ENCODE peak calls at places on chromosome 16, in ten cellular contexts. One of them, this sample, is unnamed.

GRCh38 chr16:86078121-86078600 is 179.2 kb downstream of the IRF8 start:
- DNase-seq in endothelial cell of umbilical vein: no peak
- DNase-seq in sigmoid colon: peak
- DNase-seq in transverse colon: peak
- DNase-seq in HL-60: no peak
- DNase-seq in vagina: no peak
- DNase-seq in K562: peak
- DNase-seq in Panc1: no peak
- DNase-seq in breast epithelium: peak
- DNase-seq in HCT116: no peak
- DNase-seq in this sample: no peak

GRCh38 chr16:30698816-30699614 is at the start of gene SRCAP:
- DNase-seq in endothelial cell of umbilical vein: peak
- DNase-seq in sigmoid colon: peak
- DNase-seq in transverse colon: peak
- DNase-seq in HL-60: peak
- DNase-seq in vagina: no peak
- DNase-seq in K562: peak
- DNase-seq in Panc1: peak
- DNase-seq in breast epithelium: peak
- DNase-seq in HCT116: peak
- DNase-seq in this sample: peak

GRCh38 chr16:89293276-89294143 is 76.0 kb downstream of the ZNF778 start:
- DNase-seq in endothelial cell of umbilical vein: no peak
- DNase-seq in sigmoid colon: no peak
- DNase-seq in transverse colon: no peak
- DNase-seq in HL-60: no peak
- DNase-seq in vagina: no peak
- DNase-seq in K562: peak
- DNase-seq in Panc1: no peak
- DNase-seq in breast epithelium: no peak
- DNase-seq in HCT116: no peak
- DNase-seq in this sample: no peak

GRCh38 chr16:84308120-84308519 is 13.4 kb downstream of the WFDC1 start:
- DNase-seq in endothelial cell of umbilical vein: peak
- DNase-seq in sigmoid colon: peak
- DNase-seq in transverse colon: peak
- DNase-seq in HL-60: peak
- DNase-seq in vagina: no peak
- DNase-seq in K562: peak
- DNase-seq in Panc1: no peak
- DNase-seq in breast epithelium: no peak
- DNase-seq in HCT116: peak
- DNase-seq in this sample: no peak

GRCh38 chr16:86285938-86286921 is 224.1 kb upstream of the FOXF1 start:
- DNase-seq in endothelial cell of umbilical vein: no peak
- DNase-seq in sigmoid colon: peak
- DNase-seq in transverse colon: no peak
- DNase-seq in HL-60: no peak
- DNase-seq in vagina: no peak
- DNase-seq in K562: no peak
- DNase-seq in Panc1: no peak
- DNase-seq in breast epithelium: no peak
- DNase-seq in HCT116: no peak
- DNase-seq in this sample: no peak

GRCh38 chr16:89922884-89923639 is at the start of gene TUBB3:
- DNase-seq in endothelial cell of umbilical vein: peak
- DNase-seq in sigmoid colon: no peak
- DNase-seq in transverse colon: peak
- DNase-seq in HL-60: no peak
- DNase-seq in vagina: no peak
- DNase-seq in K562: peak
- DNase-seq in Panc1: no peak
- DNase-seq in breast epithelium: no peak
- DNase-seq in HCT116: peak
- DNase-seq in this sample: peak

GRCh38 chr16:80997139-80997798 is 9.4 kb downstream of the CMC2 start:
- DNase-seq in endothelial cell of umbilical vein: peak
- DNase-seq in sigmoid colon: no peak
- DNase-seq in transverse colon: no peak
- DNase-seq in HL-60: no peak
- DNase-seq in vagina: no peak
- DNase-seq in K562: peak
- DNase-seq in Panc1: no peak
- DNase-seq in breast epithelium: no peak
- DNase-seq in HCT116: no peak
- DNase-seq in this sample: no peak

GRCh38 chr16:76164970-76165558 is 112.1 kb upstream of the CNTNAP4 start:
- DNase-seq in endothelial cell of umbilical vein: no peak
- DNase-seq in sigmoid colon: no peak
- DNase-seq in transverse colon: no peak
- DNase-seq in HL-60: no peak
- DNase-seq in vagina: no peak
- DNase-seq in K562: no peak
- DNase-seq in Panc1: no peak
- DNase-seq in breast epithelium: no peak
- DNase-seq in HCT116: no peak
- DNase-seq in this sample: no peak

GRCh38 chr16:87951550-87952538 is 610 bp downstream of the BANP start:
- DNase-seq in endothelial cell of umbilical vein: peak
- DNase-seq in sigmoid colon: no peak
- DNase-seq in transverse colon: peak
- DNase-seq in HL-60: no peak
- DNase-seq in vagina: no peak
- DNase-seq in K562: peak
- DNase-seq in Panc1: no peak
- DNase-seq in breast epithelium: no peak
- DNase-seq in HCT116: no peak
- DNase-seq in this sample: no peak

GRCh38 chr16:28110074-28110473 is 46.6 kb upstream of the GSG1L start:
- DNase-seq in endothelial cell of umbilical vein: no peak
- DNase-seq in sigmoid colon: no peak
- DNase-seq in transverse colon: no peak
- DNase-seq in HL-60: peak
- DNase-seq in vagina: no peak
- DNase-seq in K562: no peak
- DNase-seq in Panc1: no peak
- DNase-seq in breast epithelium: no peak
- DNase-seq in HCT116: no peak
- DNase-seq in this sample: no peak

GRCh38 chr16:2152695-2153506 is 2.7 kb upstream of the TRAF7 start:
- DNase-seq in endothelial cell of umbilical vein: no peak
- DNase-seq in sigmoid colon: no peak
- DNase-seq in transverse colon: peak
- DNase-seq in HL-60: peak
- DNase-seq in vagina: no peak
- DNase-seq in K562: peak
- DNase-seq in Panc1: no peak
- DNase-seq in breast epithelium: no peak
- DNase-seq in HCT116: no peak
- DNase-seq in this sample: no peak

GRCh38 chr16:4416200-4417032 is at the start of gene CORO7:
- DNase-seq in endothelial cell of umbilical vein: peak
- DNase-seq in sigmoid colon: peak
- DNase-seq in transverse colon: peak
- DNase-seq in HL-60: peak
- DNase-seq in vagina: no peak
- DNase-seq in K562: peak
- DNase-seq in Panc1: no peak
- DNase-seq in breast epithelium: peak
- DNase-seq in HCT116: peak
- DNase-seq in this sample: peak
- TF ChIP-seq CTCF in endothelial cell of umbilical vein: no peak
- TF ChIP-seq CTCF in sigmoid colon: no peak
- TF ChIP-seq CTCF in transverse colon: no peak
- TF ChIP-seq CTCF in HL-60: no peak
- TF ChIP-seq CTCF in vagina: no peak
- TF ChIP-seq CTCF in K562: peak
- TF ChIP-seq CTCF in Panc1: no peak
- TF ChIP-seq CTCF in breast epithelium: peak
- TF ChIP-seq CTCF in HCT116: no peak
- TF ChIP-seq CTCF in this sample: no peak

GRCh38 chr16:69327585-69328310 is 2.6 kb downstream of the PDF start:
- DNase-seq in endothelial cell of umbilical vein: no peak
- DNase-seq in sigmoid colon: peak
- DNase-seq in transverse colon: no peak
- DNase-seq in HL-60: no peak
- DNase-seq in vagina: no peak
- DNase-seq in K562: no peak
- DNase-seq in Panc1: no peak
- DNase-seq in breast epithelium: no peak
- DNase-seq in HCT116: no peak
- DNase-seq in this sample: no peak

GRCh38 chr16:69326172-69326873 is 4.1 kb downstream of the PDF start:
- DNase-seq in endothelial cell of umbilical vein: no peak
- DNase-seq in sigmoid colon: no peak
- DNase-seq in transverse colon: peak
- DNase-seq in HL-60: no peak
- DNase-seq in vagina: no peak
- DNase-seq in K562: no peak
- DNase-seq in Panc1: no peak
- DNase-seq in breast epithelium: no peak
- DNase-seq in HCT116: no peak
- DNase-seq in this sample: no peak

GRCh38 chr16:69330286-69331109 is at the start of gene PDF:
- DNase-seq in endothelial cell of umbilical vein: peak
- DNase-seq in sigmoid colon: peak
- DNase-seq in transverse colon: peak
- DNase-seq in HL-60: peak
- DNase-seq in vagina: no peak
- DNase-seq in K562: peak
- DNase-seq in Panc1: no peak
- DNase-seq in breast epithelium: peak
- DNase-seq in HCT116: peak
- DNase-seq in this sample: peak

GRCh38 chr16:69329369-69330285 is 761 bp downstream of the PDF start:
- DNase-seq in endothelial cell of umbilical vein: peak
- DNase-seq in sigmoid colon: peak
- DNase-seq in transverse colon: peak
- DNase-seq in HL-60: no peak
- DNase-seq in vagina: no peak
- DNase-seq in K562: peak
- DNase-seq in Panc1: no peak
- DNase-seq in breast epithelium: no peak
- DNase-seq in HCT116: no peak
- DNase-seq in this sample: no peak

GRCh38 chr16:69328854-69329316 is 1.5 kb downstream of the PDF start:
- DNase-seq in endothelial cell of umbilical vein: peak
- DNase-seq in sigmoid colon: peak
- DNase-seq in transverse colon: no peak
- DNase-seq in HL-60: no peak
- DNase-seq in vagina: no peak
- DNase-seq in K562: no peak
- DNase-seq in Panc1: no peak
- DNase-seq in breast epithelium: no peak
- DNase-seq in HCT116: no peak
- DNase-seq in this sample: no peak
- TF ChIP-seq POLR2AphosphoS5 in endothelial cell of umbilical vein: no peak
- TF ChIP-seq POLR2AphosphoS5 in sigmoid colon: no peak
- TF ChIP-seq POLR2AphosphoS5 in transverse colon: no peak
- TF ChIP-seq POLR2AphosphoS5 in HL-60: no peak
- TF ChIP-seq POLR2AphosphoS5 in vagina: no peak
- TF ChIP-seq POLR2AphosphoS5 in K562: no peak
- TF ChIP-seq POLR2AphosphoS5 in Panc1: no peak
- TF ChIP-seq POLR2AphosphoS5 in breast epithelium: no peak
- TF ChIP-seq POLR2AphosphoS5 in HCT116: peak
- TF ChIP-seq POLR2AphosphoS5 in this sample: no peak

DNA sequence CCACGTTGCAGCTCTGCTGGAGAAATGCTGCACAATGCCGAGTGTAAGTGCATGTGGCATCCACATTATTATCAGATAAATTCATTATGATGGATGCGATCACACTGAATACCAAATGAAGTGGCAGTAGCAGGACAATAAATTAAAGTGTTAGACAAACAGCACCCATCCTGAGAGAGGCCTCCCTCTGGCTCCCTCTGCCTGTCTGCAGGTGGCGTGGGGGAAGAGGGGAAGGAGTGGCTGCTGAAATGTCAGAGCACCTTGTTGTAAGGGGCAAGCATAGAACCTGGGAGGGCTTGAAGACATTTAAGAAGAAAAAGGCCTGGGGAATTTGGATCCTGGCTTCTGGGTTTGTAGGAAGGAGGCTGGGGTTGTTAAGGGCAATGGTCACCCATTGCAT is 324.1 kb downstream of the HAPSTR1 start:
- DNase-seq in endothelial cell of umbilical vein: no peak
- DNase-seq in sigmoid colon: no peak
- DNase-seq in transverse colon: no peak
- DNase-seq in HL-60: no peak
- DNase-seq in vagina: peak
- DNase-seq in K562: peak
- DNase-seq in Panc1: no peak
- DNase-seq in breast epithelium: no peak
- DNase-seq in HCT116: no peak
- DNase-seq in this sample: no peak
- TF ChIP-seq CTCF in endothelial cell of umbilical vein: no peak
- TF ChIP-seq CTCF in sigmoid colon: no peak
- TF ChIP-seq CTCF in transverse colon: no peak
- TF ChIP-seq CTCF in HL-60: no peak
- TF ChIP-seq CTCF in vagina: no peak
- TF ChIP-seq CTCF in K562: no peak
- TF ChIP-seq CTCF in Panc1: no peak
- TF ChIP-seq CTCF in breast epithelium: no peak
- TF ChIP-seq CTCF in HCT116: peak
- TF ChIP-seq CTCF in this sample: no peak

GRCh38 chr16:56938664-56939513 is 6.9 kb downstream of the HERPUD1 start:
- DNase-seq in endothelial cell of umbilical vein: no peak
- DNase-seq in sigmoid colon: peak
- DNase-seq in transverse colon: no peak
- DNase-seq in HL-60: no peak
- DNase-seq in vagina: no peak
- DNase-seq in K562: no peak
- DNase-seq in Panc1: no peak
- DNase-seq in breast epithelium: no peak
- DNase-seq in HCT116: no peak
- DNase-seq in this sample: no peak

GRCh38 chr16:56935201-56935600 is 3.3 kb downstream of the HERPUD1 start:
- DNase-seq in endothelial cell of umbilical vein: no peak
- DNase-seq in sigmoid colon: no peak
- DNase-seq in transverse colon: no peak
- DNase-seq in HL-60: no peak
- DNase-seq in vagina: no peak
- DNase-seq in K562: no peak
- DNase-seq in Panc1: no peak
- DNase-seq in breast epithelium: no peak
- DNase-seq in HCT116: no peak
- DNase-seq in this sample: no peak

GRCh38 chr16:56936950-56937349 is 5.0 kb downstream of the HERPUD1 start:
- DNase-seq in endothelial cell of umbilical vein: no peak
- DNase-seq in sigmoid colon: no peak
- DNase-seq in transverse colon: no peak
- DNase-seq in HL-60: no peak
- DNase-seq in vagina: no peak
- DNase-seq in K562: no peak
- DNase-seq in Panc1: no peak
- DNase-seq in breast epithelium: no peak
- DNase-seq in HCT116: no peak
- DNase-seq in this sample: no peak

GRCh38 chr16:56933828-56934598 is 2.1 kb downstream of the HERPUD1 start:
- DNase-seq in endothelial cell of umbilical vein: no peak
- DNase-seq in sigmoid colon: no peak
- DNase-seq in transverse colon: no peak
- DNase-seq in HL-60: no peak
- DNase-seq in vagina: no peak
- DNase-seq in K562: no peak
- DNase-seq in Panc1: no peak
- DNase-seq in breast epithelium: no peak
- DNase-seq in HCT116: no peak
- DNase-seq in this sample: no peak

GRCh38 chr16:56936491-56936890 is 4.5 kb downstream of the HERPUD1 start:
- DNase-seq in endothelial cell of umbilical vein: no peak
- DNase-seq in sigmoid colon: no peak
- DNase-seq in transverse colon: no peak
- DNase-seq in HL-60: no peak
- DNase-seq in vagina: no peak
- DNase-seq in K562: no peak
- DNase-seq in Panc1: no peak
- DNase-seq in breast epithelium: no peak
- DNase-seq in HCT116: no peak
- DNase-seq in this sample: no peak
- TF ChIP-seq POLR2AphosphoS5 in endothelial cell of umbilical vein: no peak
- TF ChIP-seq POLR2AphosphoS5 in sigmoid colon: no peak
- TF ChIP-seq POLR2AphosphoS5 in transverse colon: no peak
- TF ChIP-seq POLR2AphosphoS5 in HL-60: no peak
- TF ChIP-seq POLR2AphosphoS5 in vagina: no peak
- TF ChIP-seq POLR2AphosphoS5 in K562: no peak
- TF ChIP-seq POLR2AphosphoS5 in Panc1: no peak
- TF ChIP-seq POLR2AphosphoS5 in breast epithelium: no peak
- TF ChIP-seq POLR2AphosphoS5 in HCT116: peak
- TF ChIP-seq POLR2AphosphoS5 in this sample: no peak